ENCODE peak calls at places on chromosome 12, in seven cellular contexts. One of them, this sample, is unnamed.
A peak's percentile ranks its signal among the peaks of the same experiment; 100 is the strongest.

GRCh38 chr12:6074979-6075585 is 49.4 kb downstream of the VWF start:
- DNase-seq in transverse colon: peak; percentile 36
- DNase-seq in left lung: peak; percentile 81
- DNase-seq in K562: no peak
- DNase-seq in pancreas: no peak
- DNase-seq in bronchial epithelial cell: no peak
- DNase-seq in uterus: no peak
- DNase-seq in this sample: no peak

GRCh38 chr12:82740129-82741000 is 53.7 kb downstream of the TMTC2 start:
- DNase-seq in uterus: no peak
- DNase-seq in transverse colon: no peak
- DNase-seq in K562: no peak
- DNase-seq in pancreas: no peak
- DNase-seq in bronchial epithelial cell: peak; percentile 74
- DNase-seq in left lung: no peak
- DNase-seq in this sample: no peak

GRCh38 chr12:19373569-19373968 is 65.7 kb upstream of the AEBP2 start:
- DNase-seq in uterus: no peak
- DNase-seq in pancreas: no peak
- DNase-seq in K562: no peak
- DNase-seq in bronchial epithelial cell: peak; percentile 51
- DNase-seq in left lung: no peak
- DNase-seq in transverse colon: no peak
- DNase-seq in this sample: no peak

GRCh38 chr12:109709401-109710278 is 4.0 kb upstream of the FAM222A start:
- DNase-seq in transverse colon: no peak
- DNase-seq in pancreas: no peak
- DNase-seq in bronchial epithelial cell: no peak
- DNase-seq in uterus: no peak
- DNase-seq in left lung: no peak
- DNase-seq in K562: no peak
- DNase-seq in this sample: no peak

GRCh38 chr12:91982946-91983345 is 162.7 kb downstream of the BTG1 start:
- DNase-seq in transverse colon: no peak
- DNase-seq in bronchial epithelial cell: no peak
- DNase-seq in uterus: peak; percentile 43
- DNase-seq in K562: no peak
- DNase-seq in pancreas: no peak
- DNase-seq in left lung: no peak
- DNase-seq in this sample: no peak

GRCh38 chr12:109627633-109628032 is 54.0 kb downstream of the MVK start:
- DNase-seq in pancreas: no peak
- DNase-seq in bronchial epithelial cell: no peak
- DNase-seq in transverse colon: no peak
- DNase-seq in left lung: no peak
- DNase-seq in K562: no peak
- DNase-seq in uterus: no peak
- DNase-seq in this sample: no peak

GRCh38 chr12:915090-915489 is 34.4 kb downstream of the RAD52 start:
- DNase-seq in K562: no peak
- DNase-seq in bronchial epithelial cell: no peak
- DNase-seq in left lung: no peak
- DNase-seq in transverse colon: no peak
- DNase-seq in pancreas: no peak
- DNase-seq in uterus: no peak
- DNase-seq in this sample: no peak

GRCh38 chr12:92124708-92125067 is 21.0 kb downstream of the BTG1 start:
- DNase-seq in transverse colon: no peak
- DNase-seq in K562: no peak
- DNase-seq in bronchial epithelial cell: no peak
- DNase-seq in uterus: no peak
- DNase-seq in left lung: no peak
- DNase-seq in pancreas: no peak
- DNase-seq in this sample: no peak

GRCh38 chr12:78739653-78740052 is 124.9 kb upstream of the SYT1 start:
- DNase-seq in bronchial epithelial cell: no peak
- DNase-seq in uterus: no peak
- DNase-seq in left lung: no peak
- DNase-seq in K562: no peak
- DNase-seq in pancreas: no peak
- DNase-seq in transverse colon: no peak
- DNase-seq in this sample: no peak

GRCh38 chr12:47828967-47829482 is 9.3 kb upstream of the HDAC7 start:
- DNase-seq in transverse colon: peak; percentile 82
- DNase-seq in pancreas: peak; percentile 70
- DNase-seq in left lung: peak; percentile 89
- DNase-seq in K562: peak; percentile 92
- DNase-seq in uterus: peak; percentile 92
- DNase-seq in bronchial epithelial cell: peak; percentile 88
- DNase-seq in this sample: no peak

GRCh38 chr12:47829584-47829983 is 9.9 kb upstream of the HDAC7 start:
- DNase-seq in transverse colon: no peak
- DNase-seq in left lung: no peak
- DNase-seq in uterus: no peak
- DNase-seq in pancreas: no peak
- DNase-seq in bronchial epithelial cell: no peak
- DNase-seq in K562: peak; percentile 53
- DNase-seq in this sample: no peak

GRCh38 chr12:47825239-47825639 is 5.5 kb upstream of the HDAC7 start:
- DNase-seq in left lung: peak; percentile 77
- DNase-seq in transverse colon: no peak
- DNase-seq in uterus: peak; percentile 87
- DNase-seq in pancreas: peak; percentile 35
- DNase-seq in K562: no peak
- DNase-seq in bronchial epithelial cell: peak; percentile 81
- DNase-seq in this sample: no peak

GRCh38 chr12:47824629-47825028 is 4.9 kb upstream of the HDAC7 start:
- DNase-seq in left lung: no peak
- DNase-seq in transverse colon: no peak
- DNase-seq in pancreas: no peak
- DNase-seq in K562: no peak
- DNase-seq in bronchial epithelial cell: no peak
- DNase-seq in uterus: no peak
- DNase-seq in this sample: no peak

DNA sequence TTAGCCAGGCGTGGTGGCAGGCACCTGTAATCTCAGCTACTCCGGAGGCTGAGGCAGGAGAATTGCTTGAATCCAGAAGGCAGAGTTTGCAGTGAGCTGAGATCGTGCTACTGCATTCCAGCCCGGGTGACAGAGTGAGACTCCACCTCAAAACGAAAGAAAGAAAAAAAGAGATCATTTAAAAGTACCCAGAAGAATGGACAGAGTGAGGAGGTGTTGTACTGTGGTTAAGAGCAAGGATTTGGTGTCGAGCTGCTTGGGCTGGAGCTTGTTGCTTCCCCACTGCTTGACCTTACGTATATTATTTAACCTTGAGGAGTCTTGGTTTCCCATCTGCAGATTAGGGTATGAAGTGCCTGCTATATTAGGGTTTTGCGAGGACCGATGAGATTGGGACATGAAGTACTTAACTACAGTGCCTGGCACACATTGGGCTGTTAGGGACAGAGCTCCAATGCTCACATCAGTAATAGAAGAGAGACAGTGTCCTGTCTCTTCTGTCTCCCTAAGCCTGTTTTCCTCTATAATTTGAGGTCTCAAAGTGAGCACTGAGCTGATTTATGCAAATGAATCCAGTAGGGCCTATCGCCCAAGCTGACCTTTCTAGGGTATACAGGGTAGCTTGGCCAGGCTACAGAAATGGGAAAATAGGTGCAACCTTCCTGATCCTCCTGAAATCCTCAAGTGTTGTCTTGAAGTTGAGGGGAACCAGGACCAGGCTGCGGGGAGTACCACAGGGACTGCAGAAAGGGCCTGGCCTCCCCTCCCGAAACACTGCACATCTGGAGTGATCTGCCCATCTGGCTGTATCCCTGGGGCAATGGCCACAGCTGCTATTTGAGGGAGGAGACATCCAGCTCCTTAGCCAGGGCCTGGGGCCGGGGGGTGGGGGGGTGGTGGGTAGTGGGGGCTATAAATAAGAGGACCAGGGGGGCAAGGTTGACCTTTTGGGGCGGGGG is 8.6 kb upstream of the HDAC7 start:
- DNase-seq in bronchial epithelial cell: no peak
- DNase-seq in transverse colon: no peak
- DNase-seq in pancreas: no peak
- DNase-seq in K562: no peak
- DNase-seq in left lung: no peak
- DNase-seq in uterus: no peak
- DNase-seq in this sample: no peak
- H3K4me3 ChIP-seq in bronchial epithelial cell: no peak overlapping the region
- H3K4me3 ChIP-seq in transverse colon: no peak overlapping the region
- H3K4me3 ChIP-seq in pancreas: no peak overlapping the region
- H3K4me3 ChIP-seq in K562: no peak overlapping the region
- H3K4me3 ChIP-seq in left lung: no peak overlapping the region
- H3K4me3 ChIP-seq in uterus: no peak overlapping the region
- H3K4me3 ChIP-seq in this sample: no peak overlapping the region

GRCh38 chr12:14810167-14810952 is 3.6 kb downstream of the SMCO3 start:
- DNase-seq in transverse colon: no peak
- DNase-seq in K562: no peak
- DNase-seq in uterus: no peak
- DNase-seq in pancreas: no peak
- DNase-seq in bronchial epithelial cell: no peak
- DNase-seq in left lung: no peak
- DNase-seq in this sample: no peak

GRCh38 chr12:14814082-14814481 is at the start of gene SMCO3:
- DNase-seq in uterus: no peak
- DNase-seq in bronchial epithelial cell: no peak
- DNase-seq in K562: no peak
- DNase-seq in pancreas: no peak
- DNase-seq in left lung: no peak
- DNase-seq in transverse colon: no peak
- DNase-seq in this sample: no peak

GRCh38 chr12:14811486-14811885 is 2.5 kb downstream of the SMCO3 start:
- DNase-seq in K562: no peak
- DNase-seq in bronchial epithelial cell: no peak
- DNase-seq in pancreas: no peak
- DNase-seq in transverse colon: no peak
- DNase-seq in uterus: no peak
- DNase-seq in left lung: no peak
- DNase-seq in this sample: no peak

GRCh38 chr12:14810953-14811483 is 3.0 kb downstream of the SMCO3 start:
- DNase-seq in pancreas: peak; percentile 43
- DNase-seq in transverse colon: peak; percentile 8
- DNase-seq in uterus: no peak
- DNase-seq in K562: peak; percentile 10
- DNase-seq in left lung: no peak
- DNase-seq in bronchial epithelial cell: peak; percentile 37
- DNase-seq in this sample: no peak
- TF ChIP-seq CTCF in pancreas: peak; percentile 23
- TF ChIP-seq CTCF in transverse colon: peak; percentile 7
- TF ChIP-seq CTCF in uterus: peak; percentile 25
- TF ChIP-seq CTCF in K562: peak; percentile 40
- TF ChIP-seq CTCF in left lung: no peak
- TF ChIP-seq CTCF in bronchial epithelial cell: peak; percentile 64
- TF ChIP-seq CTCF in this sample: peak; percentile 23

GRCh38 chr12:117832459-117833457 is 136.0 kb downstream of the KSR2 start:
- DNase-seq in uterus: no peak
- DNase-seq in bronchial epithelial cell: no peak
- DNase-seq in K562: no peak
- DNase-seq in transverse colon: no peak
- DNase-seq in pancreas: no peak
- DNase-seq in left lung: no peak
- DNase-seq in this sample: no peak

GRCh38 chr12:117836476-117836875 is 132.3 kb downstream of the KSR2 start:
- DNase-seq in bronchial epithelial cell: no peak
- DNase-seq in uterus: no peak
- DNase-seq in transverse colon: no peak
- DNase-seq in pancreas: no peak
- DNase-seq in left lung: no peak
- DNase-seq in K562: no peak
- DNase-seq in this sample: no peak

GRCh38 chr12:117837737-117838050 is 131.1 kb downstream of the KSR2 start:
- DNase-seq in pancreas: no peak
- DNase-seq in bronchial epithelial cell: no peak
- DNase-seq in uterus: no peak
- DNase-seq in left lung: no peak
- DNase-seq in transverse colon: no peak
- DNase-seq in K562: no peak
- DNase-seq in this sample: no peak

GRCh38 chr12:117835113-117835512 is 133.7 kb downstream of the KSR2 start:
- DNase-seq in K562: no peak
- DNase-seq in transverse colon: no peak
- DNase-seq in bronchial epithelial cell: no peak
- DNase-seq in pancreas: no peak
- DNase-seq in uterus: no peak
- DNase-seq in left lung: no peak
- DNase-seq in this sample: no peak

DNA sequence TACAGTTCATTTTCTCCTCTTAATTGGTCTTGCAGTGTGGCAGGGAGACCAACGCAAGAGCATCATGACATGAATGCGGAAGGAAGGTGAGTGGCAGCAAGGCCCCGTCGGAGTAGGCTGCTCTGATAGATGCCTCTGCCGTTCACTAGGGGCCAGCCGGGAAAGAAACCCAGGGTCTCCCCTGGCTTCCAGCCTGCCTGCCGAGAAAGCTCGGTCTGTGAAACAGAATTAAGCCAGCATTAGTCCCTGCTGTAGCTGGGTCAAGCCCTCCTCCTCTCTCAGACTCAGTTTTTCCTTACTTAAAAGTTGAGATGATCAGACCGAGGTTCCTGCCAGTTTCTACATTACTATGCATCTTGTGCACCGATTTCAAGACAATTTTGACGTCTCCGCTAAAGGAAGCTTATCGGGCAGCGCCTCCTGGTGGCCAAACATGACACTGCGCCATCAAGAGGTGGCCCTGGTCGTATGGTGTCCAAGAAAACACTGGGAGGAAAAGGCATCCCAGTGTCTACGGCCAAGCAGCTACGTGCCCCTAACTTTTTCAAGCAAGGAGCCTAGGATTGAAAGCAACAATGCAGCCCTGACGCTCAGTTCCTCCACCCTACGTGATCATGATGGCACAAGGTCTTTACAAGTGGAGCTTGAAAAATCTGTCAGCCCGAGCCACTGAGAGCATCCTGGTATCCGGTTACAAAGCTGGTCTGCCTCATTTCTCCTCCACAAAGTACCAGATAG is 131.6 kb downstream of the KSR2 start:
- DNase-seq in uterus: peak; percentile 60
- DNase-seq in K562: peak; percentile 65
- DNase-seq in bronchial epithelial cell: peak; percentile 46
- DNase-seq in transverse colon: peak; percentile 82
- DNase-seq in pancreas: peak; percentile 80
- DNase-seq in left lung: peak; percentile 88
- DNase-seq in this sample: peak; percentile 35
- H3K27me3 ChIP-seq in uterus: no peaks in the 10 kb centered on the region
- H3K27me3 ChIP-seq in K562: no peaks in the 10 kb centered on the region
- H3K27me3 ChIP-seq in bronchial epithelial cell: no peaks in the 10 kb centered on the region
- H3K27me3 ChIP-seq in transverse colon: no peaks in the 10 kb centered on the region
- H3K27me3 ChIP-seq in pancreas: no peaks in the 10 kb centered on the region
- H3K27me3 ChIP-seq in left lung: no peaks in the 10 kb centered on the region
- H3K27me3 ChIP-seq in this sample: no peaks in the 10 kb centered on the region

DNA sequence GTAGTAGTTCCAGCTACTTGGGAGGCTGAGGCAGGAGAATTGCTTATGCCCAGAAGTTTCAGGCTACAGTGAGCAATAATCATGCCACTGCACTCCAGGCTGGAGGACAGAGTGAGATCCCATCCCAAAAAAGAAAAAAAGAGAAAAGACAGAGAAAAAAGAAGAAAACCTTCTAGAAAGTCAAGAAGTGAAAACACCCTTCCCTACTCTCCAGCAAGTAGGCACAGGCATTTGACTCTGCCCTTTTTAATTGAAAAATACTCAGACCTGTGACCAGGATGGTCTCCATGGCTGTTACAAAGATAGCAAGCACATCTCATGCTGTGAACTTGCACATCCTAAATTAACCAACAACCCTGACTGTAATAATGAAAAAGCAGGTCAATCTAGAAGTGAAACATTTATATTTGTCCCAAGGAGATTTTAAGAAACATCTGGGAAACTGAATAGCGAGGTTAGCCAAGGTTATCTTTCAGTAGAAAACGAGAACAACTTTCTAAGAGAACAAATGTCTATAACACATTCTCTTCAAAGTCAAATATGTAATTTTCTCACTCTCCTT is 2.0 kb downstream of the TMTC1 start:
- DNase-seq in K562: no peak
- DNase-seq in pancreas: no peak
- DNase-seq in uterus: no peak
- DNase-seq in bronchial epithelial cell: no peak
- DNase-seq in left lung: no peak
- DNase-seq in transverse colon: no peak
- DNase-seq in this sample: no peak
- H3K4me3 ChIP-seq in K562: no peak overlapping the region
- H3K4me3 ChIP-seq in pancreas: peak overlapping the region; percentile 54
- H3K4me3 ChIP-seq in uterus: peak overlapping the region; percentile 63
- H3K4me3 ChIP-seq in bronchial epithelial cell: no peak overlapping the region
- H3K4me3 ChIP-seq in left lung: peak overlapping the region; percentile 60
- H3K4me3 ChIP-seq in transverse colon: no peak overlapping the region
- H3K4me3 ChIP-seq in this sample: no peak overlapping the region